ENCODE peak calls at places on chromosomes 5 and 9, in five cellular contexts. V, U, N, Z and K are unnamed samples.
A peak's percentile ranks its signal among the peaks of the same experiment; 100 is the strongest.

GRCh38 chr5:180208435-180209081 is 453 bp downstream of the RASGEF1C start:
- DNase-seq in V (no peak), U (no peak), N (peak; percentile 15), Z (peak; percentile 51), K (no peak)

GRCh38 chr5:169629847-169630548 is 7.1 kb upstream of the DOCK2 start:
- DNase-seq in V (peak; percentile 46), U (peak; percentile 82), N (no peak), Z (no peak), K (no peak)

GRCh38 chr9:88826651-88827245 is 164.5 kb upstream of the S1PR3 start:
- DNase-seq in V (peak; percentile 39), U (peak; percentile 87), N (no peak), Z (no peak), K (no peak)

GRCh38 chr5:17157294-17157693 is 60.1 kb upstream of the BASP1 start:
- DNase-seq in V (no peak), U (no peak), N (no peak), Z (no peak), K (no peak)

GRCh38 chr9:94913550-94913949 is 187.1 kb downstream of the AOPEP start:
- DNase-seq in V (no peak), U (no peak), N (no peak), Z (peak; percentile 24), K (no peak)

GRCh38 chr5:76299592-76299991 is 103.5 kb upstream of the IQGAP2 start:
- DNase-seq in V (no peak), U (no peak), N (no peak), Z (no peak), K (no peak)

GRCh38 chr9:12853021-12853420 is 78.2 kb downstream of the LURAP1L start:
- DNase-seq in V (no peak), U (no peak), N (no peak), Z (no peak), K (no peak)

GRCh38 chr5:97163360-97163764 is 19.7 kb downstream of the RIOK2 start:
- DNase-seq in V (no peak), U (peak; percentile 47), N (no peak), Z (no peak), K (no peak)

GRCh38 chr9:89422151-89422918 is 75.6 kb downstream of the SEMA4D start:
- DNase-seq in V (peak; percentile 16), U (no peak), N (no peak), Z (no peak), K (no peak)

GRCh38 chr9:131289301-131290038 is at the start of gene PLPP7:
- DNase-seq in V (no peak), U (peak; percentile 76), N (no peak), Z (peak; percentile 84), K (no peak)

GRCh38 chr5:149545327-149545726 is 5.9 kb downstream of the CSNK1A1 start:
- DNase-seq in V (no peak), U (no peak), N (no peak), Z (no peak), K (no peak)

GRCh38 chr5:127343866-127344265 is 53.3 kb downstream of the MEGF10 start:
- DNase-seq in V (no peak), U (no peak), N (no peak), Z (no peak), K (no peak)

GRCh38 chr9:136024696-136025316 is 63.6 kb upstream of the UBAC1 start:
- DNase-seq in V (no peak), U (peak; percentile 38), N (no peak), Z (no peak), K (no peak)

GRCh38 chr5:165196961-165197360 is 1691.5 kb downstream of the MAT2B start:
- DNase-seq in V (no peak), U (no peak), N (no peak), Z (no peak), K (no peak)

GRCh38 chr9:127538849-127539258 is 73.2 kb upstream of the STXBP1 start:
- DNase-seq in V (no peak), U (peak; percentile 86), N (no peak), Z (no peak), K (no peak)

GRCh38 chr5:77208507-77209163 is 1.8 kb upstream of the PDE8B start:
- DNase-seq in V (no peak), U (no peak), N (peak; percentile 94), Z (no peak), K (no peak)

GRCh38 chr9:28648723-28649122 is 1075.4 kb upstream of the C9orf72 start:
- DNase-seq in V (no peak), U (no peak), N (no peak), Z (peak; percentile 79), K (no peak)
- TF ChIP-seq CTCF in V (no peak), U (no peak), N (no peak), Z (peak; percentile 71), K (no peak)

GRCh38 chr9:134642385-134643181 is 980 bp downstream of the COL5A1 start:
- DNase-seq in V (peak; percentile 65), U (peak; percentile 89), N (peak; percentile 13), Z (peak; percentile 69), K (peak; percentile 55)
- TF ChIP-seq CTCF in V (peak; percentile 58), U (peak; percentile 56), N (no peak), Z (peak; percentile 13), K (no peak)

DNA sequence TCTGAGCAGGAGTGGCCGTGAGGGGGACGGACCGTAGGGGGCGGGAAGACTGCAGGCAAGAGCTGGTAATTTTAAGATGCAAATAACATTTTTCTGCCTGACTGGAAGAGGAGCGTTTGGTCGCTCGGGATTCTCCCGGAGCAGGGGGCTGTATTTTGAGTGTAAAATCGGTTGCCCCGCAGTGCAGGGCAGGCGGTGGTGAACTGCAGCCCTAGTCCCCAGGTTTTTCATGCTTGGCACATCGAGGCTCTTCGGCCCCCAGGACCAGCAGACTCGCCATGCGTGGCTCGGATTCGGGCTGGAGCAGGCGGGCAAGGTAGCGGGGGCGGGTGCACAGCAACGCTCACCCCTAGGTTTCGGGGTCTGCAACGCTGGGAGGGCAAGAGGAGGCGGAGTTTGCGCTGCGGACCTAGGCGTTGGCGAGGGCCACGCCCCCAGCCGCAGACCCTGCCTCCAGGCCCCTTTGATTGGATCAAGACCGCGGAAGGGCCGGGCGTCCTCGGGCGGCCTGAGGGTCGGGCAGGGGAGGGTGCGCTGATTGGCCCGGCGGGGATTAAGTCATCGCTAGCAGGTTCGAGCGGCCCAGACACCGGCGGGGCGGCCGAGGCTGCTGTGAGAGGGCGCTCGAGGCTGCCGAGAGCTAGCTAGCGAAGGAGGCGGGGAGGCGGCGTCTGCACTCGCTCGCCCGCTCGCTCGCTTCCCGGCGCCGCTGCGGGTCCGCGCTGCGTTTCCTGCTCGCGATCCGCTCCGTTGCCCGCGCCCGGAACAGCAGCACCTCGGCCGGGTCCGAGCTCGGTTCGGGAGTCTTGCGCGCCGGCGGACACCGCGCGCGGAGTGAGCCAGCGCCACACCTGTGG is at the start of gene ARHGAP26:
- DNase-seq in V (peak; percentile 77), U (peak; percentile 92), N (peak; percentile 98), Z (peak; percentile 99), K (peak; percentile 97)
- TF ChIP-seq CTCF in V (peak; percentile 34), U (peak; percentile 36), N (peak; percentile 28), Z (no peak), K (peak; percentile 19)

GRCh38 chr9:4738866-4739586 is 2.0 kb downstream of the AK3 start:
- DNase-seq in V (no peak), U (no peak), N (no peak), Z (no peak), K (no peak)

GRCh38 chr9:4741365-4742031 is 496 bp upstream of the AK3 start:
- DNase-seq in V (no peak), U (peak; percentile 21), N (peak; percentile 45), Z (peak; percentile 66), K (peak; percentile 41)

GRCh38 chr9:4740373-4740622 is 704 bp downstream of the AK3 start:
- DNase-seq in V (no peak), U (no peak), N (no peak), Z (no peak), K (no peak)

GRCh38 chr9:4740623-4741364 is at the start of gene AK3:
- DNase-seq in V (peak; percentile 66), U (peak; percentile 79), N (peak; percentile 91), Z (peak; percentile 93), K (peak; percentile 85)

DNA sequence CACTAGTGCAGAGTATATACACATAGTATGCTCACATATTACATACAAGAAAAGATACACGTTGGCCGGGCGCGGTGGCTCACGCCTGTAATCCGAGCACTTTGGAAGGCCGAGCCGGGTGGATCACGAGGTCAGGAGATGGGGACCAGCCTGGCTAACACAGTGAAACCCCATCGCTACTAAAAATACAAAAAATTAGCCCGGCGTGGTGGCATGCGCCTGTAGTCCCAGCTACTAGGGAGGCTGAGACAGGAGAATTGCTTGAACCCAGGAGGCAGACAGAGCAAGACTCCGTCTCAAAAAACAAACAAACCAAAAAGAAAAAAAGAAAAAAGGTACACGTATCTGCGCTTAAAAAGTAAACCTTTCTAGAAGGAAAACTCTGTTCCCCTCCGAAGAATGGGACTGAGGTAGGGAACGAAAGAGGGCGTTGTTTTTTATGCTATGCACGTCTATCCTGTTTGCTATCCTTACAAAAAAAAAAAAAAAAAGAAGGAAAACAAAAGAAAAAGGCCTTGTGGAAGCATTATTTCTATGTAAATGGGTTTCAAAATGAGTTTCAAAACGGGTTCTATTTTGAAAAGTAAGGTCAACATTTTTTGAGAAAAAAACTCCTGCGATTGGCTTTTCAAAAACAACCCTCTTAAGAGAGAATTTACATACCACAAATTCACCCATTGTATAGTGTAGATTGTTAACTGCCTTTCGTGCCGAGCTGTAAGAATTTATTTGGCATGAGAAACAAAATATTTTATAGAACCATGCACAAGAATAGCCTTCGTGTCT is 1.2 kb downstream of the AK3 start:
- DNase-seq in V (no peak), U (peak; percentile 54), N (no peak), Z (peak; percentile 23), K (no peak)
- TF ChIP-seq CTCF in V (no peak), U (no peak), N (no peak), Z (no peak), K (no peak)

DNA sequence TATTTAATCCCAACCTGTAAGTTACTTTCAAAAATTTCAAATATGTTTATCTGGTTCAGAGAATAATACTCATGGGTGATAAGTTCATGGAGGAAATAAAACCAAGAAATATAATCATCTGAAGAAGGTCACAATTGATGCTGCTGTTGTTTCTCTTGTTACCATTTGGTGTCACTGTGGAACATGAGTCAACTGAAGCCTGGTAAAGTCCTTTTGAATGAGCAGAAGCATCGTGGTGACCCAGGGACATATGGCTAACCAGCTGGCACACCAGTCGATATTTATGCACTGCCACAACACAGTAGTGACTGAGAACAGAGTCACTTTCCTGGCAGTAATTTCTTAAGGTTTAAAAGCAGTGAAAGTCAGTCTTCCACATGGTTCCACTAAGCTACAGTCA is 612.9 kb upstream of the TLE4 start:
- DNase-seq in V (no peak), U (no peak), N (no peak), Z (peak; percentile 63), K (no peak)
- TF ChIP-seq CTCF in V (no peak), U (no peak), N (no peak), Z (peak; percentile 66), K (no peak)

DNA sequence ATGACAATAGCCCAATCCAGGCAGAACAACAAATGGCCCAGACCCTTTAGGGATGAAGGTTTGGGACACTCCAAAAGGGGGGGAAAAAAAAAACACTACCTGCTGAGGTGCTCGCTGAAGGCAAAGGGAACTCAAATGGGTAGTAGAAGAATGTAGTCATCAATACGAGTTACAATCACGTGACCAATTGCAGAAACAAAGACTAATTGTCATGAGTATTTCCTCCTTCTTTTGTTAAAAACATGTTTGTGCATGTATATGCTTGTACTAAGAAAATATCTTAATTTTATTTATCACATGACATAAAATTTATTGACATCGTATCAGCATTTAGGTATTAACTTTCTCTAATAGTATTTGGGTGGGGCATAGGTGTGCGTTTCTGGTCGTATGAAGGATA is 743.5 kb downstream of the DNAH5 start:
- DNase-seq in V (no peak), U (no peak), N (no peak), Z (no peak), K (no peak)
- TF ChIP-seq CTCF in V (no peak), U (no peak), N (no peak), Z (no peak), K (no peak)

GRCh38 chr9:129568560-129569505 is 52.1 kb downstream of the C9orf50 start:
- DNase-seq in V (no peak), U (no peak), N (peak; percentile 48), Z (peak; percentile 65), K (no peak)
- TF ChIP-seq CTCF in V (no peak), U (no peak), N (no peak), Z (no peak), K (no peak)